ENCODE peak calls at places on chromosomes 2 and 18, in eight cellular contexts. L, J, X, B, M, T, G and V are unnamed samples.

GRCh38 chr2:31383471-31384153 is 30.9 kb downstream of the XDH start:
- DNase-seq in L (no peak), J (no peak), X (no peak), B (no peak), M (no peak), T (no peak), G (no peak), V (no peak)

GRCh38 chr2:44290271-44290670 is 15.0 kb downstream of the SLC3A1 start:
- DNase-seq in L (no peak), J (no peak), X (no peak), B (no peak), M (no peak), T (no peak), G (no peak), V (no peak)

GRCh38 chr2:204321027-204321800 is 224.1 kb upstream of the PARD3B start:
- DNase-seq in L (no peak), J (no peak), X (no peak), B (no peak), M (no peak), T (no peak), G (no peak), V (no peak)

GRCh38 chr2:20931346-20931745 is 108.4 kb upstream of the LDAH start:
- DNase-seq in L (no peak), J (no peak), X (no peak), B (no peak), M (no peak), T (no peak), G (no peak), V (no peak)

GRCh38 chr2:27082773-27083409 is 3.7 kb upstream of the KHK start:
- DNase-seq in L (no peak), J (no peak), X (no peak), B (no peak), M (no peak), T (no peak), G (no peak), V (no peak)

GRCh38 chr2:26961603-26962184 is 8.7 kb upstream of the MAPRE3 start:
- DNase-seq in L (no peak), J (no peak), X (peak), B (peak), M (peak), T (peak), G (peak), V (peak)

GRCh38 chr2:134232461-134232860 is 21.4 kb upstream of the MGAT5 start:
- DNase-seq in L (no peak), J (no peak), X (no peak), B (no peak), M (no peak), T (no peak), G (no peak), V (no peak)

GRCh38 chr18:63683890-63684289 is 18.9 kb upstream of the SERPINB11 start:
- DNase-seq in L (no peak), J (no peak), X (no peak), B (no peak), M (no peak), T (no peak), G (no peak), V (no peak)

GRCh38 chr2:69138247-69138754 is 125.3 kb downstream of the ANTXR1 start:
- DNase-seq in L (no peak), J (peak), X (no peak), B (no peak), M (no peak), T (peak), G (no peak), V (no peak)

GRCh38 chr2:239610457-239611221 is 209.8 kb upstream of the HDAC4 start:
- DNase-seq in L (no peak), J (no peak), X (no peak), B (no peak), M (no peak), T (no peak), G (peak), V (no peak)

GRCh38 chr2:41782306-41783158 is 265.3 kb upstream of the PKDCC start:
- DNase-seq in L (no peak), J (no peak), X (peak), B (peak), M (peak), T (peak), G (no peak), V (no peak)

GRCh38 chr18:45978084-45978483 is 11.0 kb upstream of the EPG5 start:
- DNase-seq in L (no peak), J (no peak), X (no peak), B (no peak), M (no peak), T (no peak), G (no peak), V (no peak)

GRCh38 chr2:8222979-8223730 is 458.7 kb upstream of the ID2 start:
- DNase-seq in L (no peak), J (no peak), X (no peak), B (no peak), M (no peak), T (no peak), G (no peak), V (no peak)

GRCh38 chr2:8480936-8481335 is 200.9 kb upstream of the ID2 start:
- DNase-seq in L (no peak), J (no peak), X (no peak), B (no peak), M (no peak), T (no peak), G (no peak), V (no peak)

GRCh38 chr2:20501974-20502373 is 55.1 kb downstream of the RHOB start:
- DNase-seq in L (no peak), J (peak), X (no peak), B (no peak), M (no peak), T (peak), G (no peak), V (no peak)

GRCh38 chr2:134216152-134216829 is 37.6 kb upstream of the MGAT5 start:
- DNase-seq in L (no peak), J (no peak), X (no peak), B (no peak), M (no peak), T (no peak), G (no peak), V (peak)

GRCh38 chr2:98383166-98383565 is 36.9 kb downstream of the CNGA3 start:
- DNase-seq in L (no peak), J (no peak), X (no peak), B (no peak), M (no peak), T (no peak), G (no peak), V (no peak)

GRCh38 chr2:66929632-66930385 is 467.3 kb upstream of the ETAA1 start:
- DNase-seq in L (peak), J (peak), X (no peak), B (no peak), M (no peak), T (peak), G (peak), V (peak)

GRCh38 chr2:45173513-45173912 is 164.3 kb upstream of the SIX2 start:
- DNase-seq in L (peak), J (peak), X (no peak), B (no peak), M (no peak), T (peak), G (no peak), V (no peak)

GRCh38 chr2:33670392-33670937 is 71.4 kb upstream of the FAM98A start:
- DNase-seq in L (no peak), J (no peak), X (no peak), B (no peak), M (no peak), T (no peak), G (no peak), V (no peak)

GRCh38 chr18:62368100-62368499 is 43.0 kb downstream of the TNFRSF11A start:
- DNase-seq in L (no peak), J (no peak), X (no peak), B (no peak), M (no peak), T (no peak), G (no peak), V (no peak)

GRCh38 chr18:64019922-64020756 is 50.3 kb downstream of the SERPINB8 start:
- DNase-seq in L (no peak), J (no peak), X (no peak), B (no peak), M (no peak), T (no peak), G (no peak), V (no peak)

GRCh38 chr2:95836151-95836550 is 155.5 kb downstream of the ANKRD36C start:
- DNase-seq in L (no peak), J (no peak), X (no peak), B (no peak), M (no peak), T (no peak), G (no peak), V (no peak)

GRCh38 chr2:43160778-43161177 is 65.6 kb downstream of the ZFP36L2 start:
- DNase-seq in L (no peak), J (no peak), X (no peak), B (no peak), M (no peak), T (no peak), G (no peak), V (no peak)

GRCh38 chr2:112811841-112812306 is 24.7 kb downstream of the IL1B start:
- DNase-seq in L (no peak), J (peak), X (no peak), B (no peak), M (peak), T (peak), G (no peak), V (no peak)

GRCh38 chr2:10048501-10049171 is 5.3 kb downstream of the KLF11 start:
- DNase-seq in L (no peak), J (no peak), X (no peak), B (no peak), M (no peak), T (peak), G (no peak), V (no peak)

GRCh38 chr18:2654828-2655152 is 736 bp upstream of the SMCHD1 start:
- DNase-seq in L (no peak), J (no peak), X (no peak), B (no peak), M (no peak), T (no peak), G (no peak), V (no peak)

GRCh38 chr2:217851191-217852020 is 151.4 kb downstream of the TNS1 start:
- DNase-seq in L (no peak), J (peak), X (no peak), B (no peak), M (no peak), T (peak), G (no peak), V (no peak)

GRCh38 chr2:120760446-120761135 is 24.9 kb downstream of the GLI2 start:
- DNase-seq in L (no peak), J (no peak), X (no peak), B (no peak), M (no peak), T (no peak), G (peak), V (no peak)

GRCh38 chr18:28884304-28884703 is 707.4 kb upstream of the CDH2 start:
- DNase-seq in L (no peak), J (no peak), X (no peak), B (no peak), M (no peak), T (no peak), G (no peak), V (no peak)

GRCh38 chr2:43452318-43452731 is 143.5 kb downstream of the THADA start:
- DNase-seq in L (no peak), J (no peak), X (no peak), B (no peak), M (no peak), T (no peak), G (no peak), V (no peak)

GRCh38 chr2:11290211-11290610 is 54.2 kb downstream of the ROCK2 start:
- DNase-seq in L (no peak), J (no peak), X (no peak), B (no peak), M (no peak), T (no peak), G (no peak), V (no peak)